ENCODE peak calls at places on chromosomes 11 and 22, in four cellular contexts. I is IMR-90, U is spleen, S is tibial nerve. F is an unnamed sample. For H3K27me3 and H3K9me3, the result is how much of the 10 kb centered on the place peaks cover.

GRCh38 chr11:117121176-117121575 is 22.9 kb upstream of the PAFAH1B2 start:
- DNase-seq in U (no peak), S (no peak), I (peak), F (no peak)

GRCh38 chr11:34997872-34998548 is 81.6 kb downstream of the PDHX start:
- DNase-seq in I (peak), U (no peak), S (no peak), F (no peak)

GRCh38 chr22:38564669-38565068 is 5.3 kb downstream of the DMC1 start:
- DNase-seq in U (no peak), I (peak), S (no peak), F (peak)

GRCh38 chr11:118401151-118401879 is at the start of gene ATP5MG:
- DNase-seq in S (peak), U (peak), I (peak), F (peak)

GRCh38 chr11:62459080-62459479 is 40.2 kb downstream of the SCGB1A1 start:
- DNase-seq in U (no peak), S (no peak), I (peak), F (no peak)

GRCh38 chr11:64834723-64835615 is 9.5 kb downstream of the CDC42BPG start:
- DNase-seq in U (no peak), S (no peak), I (no peak), F (no peak)

GRCh38 chr22:23305922-23306374 is 125.6 kb downstream of the BCR start:
- DNase-seq in S (peak), I (peak), U (peak), F (peak)

GRCh38 chr11:86918943-86919342 is 36.3 kb downstream of the FZD4 start:
- DNase-seq in I (no peak), S (no peak), U (no peak), F (no peak)

GRCh38 chr11:125423247-125423849 is 72.7 kb downstream of the FEZ1 start:
- DNase-seq in U (peak), S (no peak), I (no peak), F (no peak)

GRCh38 chr11:9609002-9609759 is 35.7 kb downstream of the WEE1 start:
- DNase-seq in S (no peak), I (no peak), U (no peak), F (no peak)

GRCh38 chr22:31160328-31160978 is 471 bp downstream of the RNF185 start:
- DNase-seq in S (peak), I (peak), U (peak), F (no peak)

GRCh38 chr11:61507962-61508824 is at the start of gene LRRC10B:
- DNase-seq in S (no peak), I (no peak), U (no peak), F (no peak)

GRCh38 chr11:100619484-100619883 is 67.6 kb upstream of the ARHGAP42 start:
- DNase-seq in I (peak), U (no peak), S (no peak), F (no peak)

GRCh38 chr11:103051986-103052385 is 40.0 kb downstream of the DCUN1D5 start:
- DNase-seq in U (no peak), I (peak), S (no peak), F (no peak)

GRCh38 chr11:57303280-57303989 is 21.3 kb downstream of the TNKS1BP1 start:
- DNase-seq in S (no peak), I (no peak), U (no peak), F (no peak)

GRCh38 chr11:16981651-16982194 is 32.5 kb downstream of the PLEKHA7 start:
- DNase-seq in U (peak), I (peak), S (peak), F (no peak)

GRCh38 chr11:84414936-84415335 is 1128.8 kb upstream of the CCDC90B start:
- DNase-seq in I (no peak), S (no peak), U (no peak), F (no peak)

GRCh38 chr11:100994966-100995365 is 134.6 kb downstream of the PGR start:
- DNase-seq in U (no peak), I (no peak), S (no peak), F (no peak)

GRCh38 chr11:128195057-128195751 is 392.2 kb downstream of the ETS1 start:
- DNase-seq in U (no peak), I (no peak), S (no peak), F (no peak)

GRCh38 chr11:15551897-15552851 is 437.5 kb downstream of the INSC start:
- DNase-seq in S (no peak), U (no peak), I (no peak), F (no peak)

GRCh38 chr22:32323513-32324164 is 34.0 kb upstream of the RFPL3 start:
- DNase-seq in I (no peak), U (peak), S (no peak), F (peak)

GRCh38 chr22:36435516-36436415 is 45.7 kb downstream of the TXN2 start:
- DNase-seq in S (no peak), I (no peak), U (peak), F (no peak)

GRCh38 chr22:26170112-26170492 is 840 bp downstream of the SEZ6L start:
- DNase-seq in U (no peak), I (no peak), S (no peak), F (no peak)

GRCh38 chr11:29310016-29310415 is 706.8 kb downstream of the KCNA4 start:
- DNase-seq in U (no peak), I (peak), S (no peak), F (no peak)

GRCh38 chr11:76781861-76782500 is 1.2 kb upstream of the TSKU start:
- DNase-seq in I (no peak), S (no peak), U (peak), F (no peak)

GRCh38 chr11:120336641-120337132 is 474 bp downstream of the ARHGEF12 start:
- DNase-seq in S (no peak), U (no peak), I (peak), F (no peak)

DNA sequence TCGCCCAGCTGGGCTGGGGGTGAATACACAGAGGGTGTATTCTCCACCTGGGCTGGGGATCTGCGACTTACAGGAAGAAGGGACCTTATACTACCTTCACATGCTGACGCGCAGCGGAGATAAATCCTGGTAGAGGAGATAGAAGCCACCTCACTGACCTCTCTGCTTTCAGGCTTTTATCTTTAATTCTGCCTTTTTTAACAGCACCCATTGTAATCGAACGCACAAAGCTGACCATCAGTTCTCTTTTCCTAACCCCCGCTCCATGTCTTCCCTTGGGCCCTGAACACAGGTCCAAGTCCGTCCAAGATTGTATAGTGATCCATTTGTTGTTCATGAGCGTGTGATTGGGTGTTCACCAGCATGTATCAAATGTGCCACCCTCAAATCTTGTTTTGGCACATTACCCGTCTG is 664 bp upstream of the LAMTOR1 start:
- DNase-seq in U (no peak), I (no peak), S (no peak), F (no peak)
- H3K4me3 ChIP-seq in U (no peak), I (peak), S (peak), F (peak)

GRCh38 chr11:20000022-20000392 is 160.3 kb downstream of the DBX1 start:
- DNase-seq in S (no peak), U (no peak), I (no peak), F (no peak)
- H3K27me3 ChIP-seq in S (under half), U (under half), I (under half), F (under half)

DNA sequence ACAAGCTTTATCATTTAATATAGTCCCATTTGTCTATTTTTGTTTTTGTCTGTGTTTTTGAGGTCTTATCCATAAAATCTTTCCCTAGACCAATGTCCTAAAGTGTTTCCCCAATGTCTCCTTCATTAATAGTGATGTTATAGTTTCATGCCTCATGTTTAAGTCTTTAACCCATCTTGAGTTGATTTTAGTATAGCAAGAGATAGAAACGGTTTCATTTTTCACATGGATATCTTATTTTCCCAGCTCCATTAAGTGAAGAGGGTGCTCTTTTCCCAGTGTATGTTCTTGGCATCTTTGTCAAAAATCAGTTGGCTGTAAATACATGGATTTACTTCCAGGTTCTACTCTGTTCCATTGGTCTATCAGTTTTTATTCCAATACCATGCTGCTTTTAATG is 58.2 kb downstream of the KCNQ1OT1 start:
- DNase-seq in S (no peak), U (no peak), I (no peak), F (no peak)
- H3K9me3 ChIP-seq in S (under half), U (half or more), I (under half), F (under half)

GRCh38 chr11:43941257-43941879 is 1.1 kb upstream of the C11orf96 start:
- DNase-seq in S (no peak), I (peak), U (no peak), F (no peak)

GRCh38 chr11:43944761-43945311 is 2.4 kb downstream of the C11orf96 start:
- DNase-seq in I (peak), U (peak), S (peak), F (no peak)

GRCh38 chr11:43943357-43943930 is 1.0 kb downstream of the C11orf96 start:
- DNase-seq in U (peak), I (peak), S (no peak), F (no peak)

GRCh38 chr11:43942651-43943356 is 367 bp downstream of the C11orf96 start:
- DNase-seq in S (no peak), U (no peak), I (peak), F (no peak)

DNA sequence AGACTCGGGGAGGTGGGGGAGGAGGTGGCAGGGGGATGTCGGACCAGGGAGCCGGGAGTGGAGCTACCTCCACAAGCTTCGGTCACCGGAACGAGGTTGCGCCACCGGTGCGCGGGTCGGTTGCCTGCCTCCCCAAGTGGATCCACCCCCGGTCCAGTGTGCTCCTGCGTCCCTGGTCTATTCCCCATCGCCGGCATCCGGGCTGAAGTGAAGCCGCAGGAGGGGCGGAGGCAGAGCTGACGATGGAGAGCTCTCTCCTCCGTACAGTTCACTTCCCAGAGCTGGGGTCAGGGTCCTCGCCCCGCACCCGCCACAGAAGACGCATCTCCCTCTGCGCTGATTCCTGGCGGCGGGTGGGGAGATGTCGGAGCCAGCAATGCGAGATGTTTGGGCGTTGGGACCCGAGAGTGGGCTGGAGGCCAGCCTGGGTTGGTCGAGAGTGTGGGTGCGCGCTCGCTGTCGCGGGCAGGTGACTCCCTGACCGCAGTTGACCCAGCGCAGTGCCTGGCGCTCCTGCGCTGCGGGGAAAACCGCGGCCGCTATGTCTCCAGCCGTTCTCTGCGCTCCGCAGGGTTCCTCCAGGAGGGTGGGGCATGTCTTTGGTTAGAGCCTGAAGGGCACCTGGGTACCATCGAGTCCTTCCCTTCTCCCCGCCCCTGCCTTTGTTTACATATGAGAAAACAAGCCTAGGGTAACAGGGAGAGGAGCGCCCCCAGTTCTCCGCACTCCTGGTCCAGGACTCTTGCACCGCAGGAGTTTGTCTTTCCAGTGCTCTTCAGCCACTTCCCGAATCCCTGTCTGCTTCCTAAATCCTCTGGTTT is 1.7 kb downstream of the C11orf96 start:
- DNase-seq in I (peak), S (no peak), U (peak), F (no peak)
- H3K4me3 ChIP-seq in I (peak), S (peak), U (peak), F (peak)

DNA sequence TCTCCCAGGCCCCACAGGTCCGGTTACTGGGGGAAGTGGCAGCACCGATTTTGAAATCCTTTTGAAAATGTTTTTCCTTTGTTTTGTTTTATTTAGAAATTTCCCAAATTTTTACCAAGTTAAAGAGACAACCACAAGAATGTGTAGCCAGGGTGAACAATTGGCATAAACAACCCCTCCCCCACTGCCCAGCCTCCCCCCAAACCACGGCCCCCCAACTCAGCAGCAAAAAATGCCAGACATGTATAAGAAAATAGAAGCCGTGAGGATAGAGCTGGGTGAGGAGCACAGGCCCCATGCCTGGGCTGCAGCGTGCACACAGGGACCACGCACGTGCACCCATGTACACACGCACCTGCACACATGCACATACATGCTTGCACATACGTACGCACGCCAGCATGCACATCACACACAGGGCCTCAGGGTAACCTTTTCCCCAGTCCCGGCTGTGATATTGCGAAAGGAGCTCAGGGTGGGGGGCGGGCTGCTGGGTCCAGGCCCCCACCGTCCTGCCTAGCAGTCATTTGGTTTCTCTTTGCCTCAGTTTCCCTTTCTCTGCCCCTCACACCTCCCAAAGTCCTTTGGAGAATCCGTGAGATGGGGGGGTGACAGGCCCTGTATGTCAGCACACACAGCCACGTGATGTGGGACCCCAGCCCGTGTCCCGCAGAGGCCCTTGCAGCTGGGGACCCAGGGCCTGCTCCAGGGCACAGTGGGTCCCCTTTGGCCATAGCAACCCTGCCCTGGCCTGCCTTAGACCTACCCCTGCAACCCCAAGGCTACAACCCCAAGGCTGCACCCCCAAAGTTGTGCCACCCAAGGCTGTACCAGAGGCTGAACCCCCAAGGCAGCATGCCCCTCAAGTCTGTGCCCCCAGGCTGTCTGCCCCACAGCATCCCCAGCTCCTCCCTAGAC is 42.9 kb downstream of the IGF2 start:
- DNase-seq in U (peak), S (no peak), I (peak), F (no peak)
- H3K27me3 ChIP-seq in U (under half), S (under half), I (under half), F (under half)